ENCODE peak calls at places on chromosomes 6 and 20, in ten cellular contexts. R is astrocyte of the cerebellum; S is SJSA1; K is stimulated activated CD8-positive, alpha-beta memory T cell treated with anti-CD3 and anti-CD28 coated beads, Interleukin-4, amount 100 ng/mL, for 48 hours; V is stimulated activated naive CD8-positive, alpha-beta T cell treated with anti-CD3 and anti-CD28 coated beads, Interleukin-15, Interleukin-2, amounts not matched to agents 100 U/mL and 50 U/mL, for 24 hours; D is smooth muscle cell of the brain vasculature; P is osteocyte; X is RPMI8226; I is iPS DF 6.9; Z is endothelial cell. C is an unnamed sample.

GRCh38 chr6:77880501-77880900 is 227.7 kb downstream of the MEI4 start:
- DNase-seq in R (peak; percentile 16), S (peak; percentile 57), K (no peak), V (no peak), D (peak; percentile 85), P (no peak), X (no peak), I (no peak), Z (no peak), C (no peak)

GRCh38 chr6:12584631-12585405 is 131.7 kb upstream of the PHACTR1 start:
- DNase-seq in R (no peak), S (no peak), K (no peak), V (no peak), D (no peak), P (no peak), X (no peak), I (no peak), Z (peak; percentile 53), C (peak; percentile 23)

GRCh38 chr20:3551681-3552434 is 81.0 kb downstream of the ATRN start:
- DNase-seq in R (no peak), S (no peak), K (no peak), V (no peak), D (no peak), P (no peak), X (no peak), I (no peak), Z (no peak), C (no peak)

GRCh38 chr20:57897156-57897874 is 187.5 kb upstream of the PMEPA1 start:
- DNase-seq in R (no peak), S (no peak), K (no peak), V (no peak), D (no peak), P (no peak), X (no peak), I (no peak), Z (no peak), C (peak; percentile 87)

GRCh38 chr6:2086328-2087008 is 158.9 kb downstream of the GMDS start:
- DNase-seq in R (no peak), S (no peak), K (no peak), V (no peak), D (no peak), P (no peak), X (no peak), I (no peak), Z (no peak), C (no peak)

GRCh38 chr6:149140137-149140909 is 177.2 kb upstream of the TAB2 start:
- DNase-seq in R (no peak), S (no peak), K (peak; percentile 69), V (peak; percentile 71), D (no peak), P (no peak), X (no peak), I (no peak), Z (no peak), C (peak; percentile 53)

GRCh38 chr6:21046276-21046675 is 512.0 kb downstream of the CDKAL1 start:
- DNase-seq in R (peak; percentile 32), S (no peak), K (no peak), V (no peak), D (no peak), P (no peak), X (no peak), I (no peak), Z (no peak), C (no peak)

GRCh38 chr6:144263786-144264185 is 21.3 kb upstream of the UTRN start:
- DNase-seq in R (no peak), S (no peak), K (no peak), V (no peak), D (no peak), P (no peak), X (no peak), I (no peak), Z (no peak), C (no peak)

GRCh38 chr6:113564401-113565161 is 292.6 kb upstream of the MARCKS start:
- DNase-seq in R (peak; percentile 84), S (peak; percentile 67), K (no peak), V (no peak), D (peak; percentile 87), P (peak; percentile 95), X (no peak), I (peak; percentile 79), Z (peak; percentile 44), C (peak; percentile 61)

C was measured in mucosa of descending colon.